ENCODE peak calls at places on chromosome 18, in four cellular contexts. O is heart left ventricle; Z is stimulated activated CD8-positive, alpha-beta memory T cell treated with anti-CD3 and anti-CD28 coated beads, Interleukin-2, amount 100 ng/mL, for 1 hour; U is NCI-H1092. T is an unnamed sample.

GRCh38 chr18:36352384-36352783 is 54.9 kb downstream of the FHOD3 start:
- DNase-seq in O (no peak), Z (no peak), U (no peak), T (peak)

GRCh38 chr18:24491882-24492281 is 31.4 kb downstream of the HRH4 start:
- DNase-seq in O (no peak), U (no peak), Z (no peak), T (no peak)

GRCh38 chr18:13216092-13216582 is 2.4 kb upstream of the LDLRAD4 start:
- DNase-seq in O (peak), Z (no peak), U (peak), T (peak)

GRCh38 chr18:8020133-8020846 is 453.2 kb downstream of the PTPRM start:
- DNase-seq in Z (no peak), U (no peak), O (no peak), T (no peak)

GRCh38 chr18:7808992-7809391 is 241.9 kb downstream of the PTPRM start:
- DNase-seq in Z (no peak), O (no peak), U (no peak), T (no peak)

GRCh38 chr18:9931146-9931545 is 17.3 kb downstream of the VAPA start:
- DNase-seq in U (no peak), O (no peak), Z (no peak), T (no peak)

GRCh38 chr18:23133860-23134779 is 1.2 kb upstream of the CABLES1 start:
- DNase-seq in U (peak), O (no peak), Z (no peak), T (no peak)

GRCh38 chr18:57921708-57922107 is 118.6 kb upstream of the ATP8B1 start:
- DNase-seq in Z (no peak), U (no peak), O (no peak), T (peak)

GRCh38 chr18:36672437-36673344 is 156.1 kb downstream of the TPGS2 start:
- DNase-seq in Z (no peak), O (no peak), U (no peak), T (no peak)

GRCh38 chr18:3498705-3499451 is 48.9 kb downstream of the TGIF1 start:
- DNase-seq in U (no peak), O (peak), Z (no peak), T (no peak)

GRCh38 chr18:48535956-48536355 is 2.9 kb upstream of the CTIF start:
- DNase-seq in O (no peak), U (no peak), Z (no peak), T (no peak)

GRCh38 chr18:48675912-48676311 is 137.1 kb downstream of the CTIF start:
- DNase-seq in U (no peak), O (peak), Z (no peak), T (no peak)

GRCh38 chr18:67783215-67783946 is 266.9 kb upstream of the DSEL start:
- DNase-seq in Z (no peak), U (no peak), O (no peak), T (peak)